ENCODE peak calls at places on chromosomes 4 and X, in seven cellular contexts. One of them, this sample, is unnamed.

GRCh38 chr4:82797048-82797590 is 1.5 kb downstream of the SCD5 start:
- DNase-seq in A549: no peak
- DNase-seq in K562: no peak
- DNase-seq in stomach: no peak
- DNase-seq in upper lobe of left lung: no peak
- DNase-seq in sigmoid colon: no peak
- DNase-seq in suprapubic skin: no peak
- DNase-seq in this sample: no peak

GRCh38 chrX:70046978-70047377 is 2.8 kb downstream of the AWAT2 start:
- DNase-seq in A549: no peak
- DNase-seq in K562: no peak
- DNase-seq in stomach: no peak
- DNase-seq in upper lobe of left lung: no peak
- DNase-seq in sigmoid colon: no peak
- DNase-seq in suprapubic skin: no peak
- DNase-seq in this sample: no peak

GRCh38 chrX:71225661-71226060 is 2.6 kb downstream of the GJB1 start:
- DNase-seq in A549: no peak
- DNase-seq in K562: no peak
- DNase-seq in stomach: no peak
- DNase-seq in upper lobe of left lung: no peak
- DNase-seq in sigmoid colon: no peak
- DNase-seq in suprapubic skin: no peak
- DNase-seq in this sample: no peak

GRCh38 chr4:176841730-176842129 is 49.0 kb upstream of the VEGFC start:
- DNase-seq in A549: no peak
- DNase-seq in K562: no peak
- DNase-seq in stomach: no peak
- DNase-seq in upper lobe of left lung: no peak
- DNase-seq in sigmoid colon: no peak
- DNase-seq in suprapubic skin: no peak
- DNase-seq in this sample: no peak

GRCh38 chr4:105605493-105605892 is 53.1 kb downstream of the ARHGEF38 start:
- DNase-seq in A549: no peak
- DNase-seq in K562: no peak
- DNase-seq in stomach: no peak
- DNase-seq in upper lobe of left lung: no peak
- DNase-seq in sigmoid colon: no peak
- DNase-seq in suprapubic skin: no peak
- DNase-seq in this sample: no peak

GRCh38 chr4:149676076-149676475 is 139.6 kb downstream of the IQCM start:
- DNase-seq in A549: no peak
- DNase-seq in K562: no peak
- DNase-seq in stomach: no peak
- DNase-seq in upper lobe of left lung: no peak
- DNase-seq in sigmoid colon: no peak
- DNase-seq in suprapubic skin: no peak
- DNase-seq in this sample: no peak

GRCh38 chr4:160319221-160319867 is 1216.5 kb downstream of the RAPGEF2 start:
- DNase-seq in A549: peak
- DNase-seq in K562: no peak
- DNase-seq in stomach: no peak
- DNase-seq in upper lobe of left lung: no peak
- DNase-seq in sigmoid colon: no peak
- DNase-seq in suprapubic skin: no peak
- DNase-seq in this sample: no peak

GRCh38 chr4:3322059-3322550 is 29.3 kb downstream of the RGS12 start:
- DNase-seq in A549: no peak
- DNase-seq in K562: no peak
- DNase-seq in stomach: peak
- DNase-seq in upper lobe of left lung: no peak
- DNase-seq in sigmoid colon: no peak
- DNase-seq in suprapubic skin: peak
- DNase-seq in this sample: no peak

GRCh38 chr4:165580379-165580905 is 201.6 kb downstream of the CPE start:
- DNase-seq in A549: peak
- DNase-seq in K562: no peak
- DNase-seq in stomach: no peak
- DNase-seq in upper lobe of left lung: no peak
- DNase-seq in sigmoid colon: no peak
- DNase-seq in suprapubic skin: no peak
- DNase-seq in this sample: no peak

GRCh38 chrX:154351183-154352011 is 23.0 kb downstream of the FLNA start:
- DNase-seq in A549: peak
- DNase-seq in K562: no peak
- DNase-seq in stomach: no peak
- DNase-seq in upper lobe of left lung: peak
- DNase-seq in sigmoid colon: no peak
- DNase-seq in suprapubic skin: no peak
- DNase-seq in this sample: peak

GRCh38 chr4:39043697-39044363 is 11.6 kb upstream of the TMEM156 start:
- DNase-seq in A549: peak
- DNase-seq in K562: no peak
- DNase-seq in stomach: no peak
- DNase-seq in upper lobe of left lung: no peak
- DNase-seq in sigmoid colon: no peak
- DNase-seq in suprapubic skin: no peak
- DNase-seq in this sample: no peak

GRCh38 chr4:184273166-184274147 is 55.8 kb upstream of the ENPP6 start:
- DNase-seq in A549: no peak
- DNase-seq in K562: no peak
- DNase-seq in stomach: no peak
- DNase-seq in upper lobe of left lung: no peak
- DNase-seq in sigmoid colon: no peak
- DNase-seq in suprapubic skin: no peak
- DNase-seq in this sample: no peak
- TF ChIP-seq POLR2A in A549: no peak
- TF ChIP-seq POLR2A in K562: no peak
- TF ChIP-seq POLR2A in stomach: no peak
- TF ChIP-seq POLR2A in upper lobe of left lung: no peak
- TF ChIP-seq POLR2A in sigmoid colon: no peak
- TF ChIP-seq POLR2A in suprapubic skin: no peak
- TF ChIP-seq POLR2A in this sample: no peak

DNA sequence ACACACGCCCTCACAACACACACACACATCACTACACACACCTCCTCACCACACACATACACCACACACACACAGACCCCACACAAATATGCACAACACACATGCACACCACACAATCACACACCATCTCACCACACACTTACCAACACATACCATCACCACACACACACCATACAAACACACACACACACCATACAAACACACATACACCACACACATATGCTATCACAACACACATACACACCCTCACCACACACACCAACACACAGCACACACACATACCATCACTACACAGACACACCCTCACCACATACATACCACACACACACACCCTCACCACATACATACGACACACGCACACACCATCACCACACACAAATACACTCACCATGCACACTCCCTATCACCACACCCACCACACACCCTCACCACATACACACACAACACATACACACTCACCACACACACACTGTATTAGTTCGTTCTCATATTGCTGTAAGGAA is 107.0 kb downstream of the DCTD start:
- DNase-seq in A549: no peak
- DNase-seq in K562: no peak
- DNase-seq in stomach: no peak
- DNase-seq in upper lobe of left lung: no peak
- DNase-seq in sigmoid colon: no peak
- DNase-seq in suprapubic skin: no peak
- DNase-seq in this sample: no peak
- TF ChIP-seq EP300 in A549: no peak
- TF ChIP-seq EP300 in K562: no peak
- TF ChIP-seq EP300 in stomach: no peak
- TF ChIP-seq EP300 in upper lobe of left lung: no peak
- TF ChIP-seq EP300 in sigmoid colon: no peak
- TF ChIP-seq EP300 in suprapubic skin: no peak
- TF ChIP-seq EP300 in this sample: no peak

GRCh38 chr4:56330691-56331090 is 56.6 kb downstream of the AASDH start:
- DNase-seq in A549: peak
- DNase-seq in K562: no peak
- DNase-seq in stomach: no peak
- DNase-seq in upper lobe of left lung: no peak
- DNase-seq in sigmoid colon: no peak
- DNase-seq in suprapubic skin: no peak
- DNase-seq in this sample: no peak
- TF ChIP-seq POLR2A in A549: no peak
- TF ChIP-seq POLR2A in K562: no peak
- TF ChIP-seq POLR2A in stomach: no peak
- TF ChIP-seq POLR2A in upper lobe of left lung: no peak
- TF ChIP-seq POLR2A in sigmoid colon: no peak
- TF ChIP-seq POLR2A in suprapubic skin: no peak
- TF ChIP-seq POLR2A in this sample: no peak

GRCh38 chr4:71913275-71913674 is 118.5 kb upstream of the NPFFR2 start:
- DNase-seq in A549: no peak
- DNase-seq in K562: no peak
- DNase-seq in stomach: no peak
- DNase-seq in upper lobe of left lung: no peak
- DNase-seq in sigmoid colon: no peak
- DNase-seq in suprapubic skin: no peak
- DNase-seq in this sample: no peak
- TF ChIP-seq EP300 in A549: no peak
- TF ChIP-seq EP300 in K562: no peak
- TF ChIP-seq EP300 in stomach: no peak
- TF ChIP-seq EP300 in upper lobe of left lung: no peak
- TF ChIP-seq EP300 in sigmoid colon: no peak
- TF ChIP-seq EP300 in suprapubic skin: no peak
- TF ChIP-seq EP300 in this sample: no peak

This sample was measured in ovary.